ENCODE peak calls at places on chromosomes 1 and 21, in seven cellular contexts. E, V, G, F, T, C and S are unnamed samples.

GRCh38 chr1:182955596-182956588 is 2.9 kb upstream of the SHCBP1L start:
- DNase-seq in E (no peak), V (no peak), G (no peak), F (peak), T (no peak), C (peak), S (no peak)

GRCh38 chr1:43824795-43825194 is 108.8 kb upstream of the ARTN start:
- DNase-seq in E (no peak), V (no peak), G (no peak), F (no peak), T (no peak), C (no peak), S (no peak)

GRCh38 chr1:12184008-12184681 is 17.4 kb downstream of the TNFRSF1B start:
- DNase-seq in E (peak), V (no peak), G (peak), F (peak), T (peak), C (peak), S (no peak)

GRCh38 chr21:33490991-33491372 is 534 bp downstream of the DNAJC28 start:
- DNase-seq in E (no peak), V (peak), G (no peak), F (no peak), T (no peak), C (no peak), S (no peak)

GRCh38 chr21:34123609-34124008 is 50.2 kb downstream of the MRPS6 start:
- DNase-seq in E (no peak), V (no peak), G (no peak), F (no peak), T (no peak), C (no peak), S (no peak)

GRCh38 chr1:185804608-185805007 is 70.4 kb downstream of the HMCN1 start:
- DNase-seq in E (no peak), V (no peak), G (no peak), F (no peak), T (no peak), C (no peak), S (no peak)

GRCh38 chr1:17239420-17239819 is 9.5 kb upstream of the PADI3 start:
- DNase-seq in E (peak), V (peak), G (no peak), F (peak), T (peak), C (peak), S (peak)

GRCh38 chr1:19368050-19368449 is 55.9 kb downstream of the SLC66A1 start:
- DNase-seq in E (no peak), V (no peak), G (no peak), F (no peak), T (no peak), C (no peak), S (no peak)

GRCh38 chr1:173477286-173478098 is at the start of gene PRDX6:
- DNase-seq in E (peak), V (no peak), G (no peak), F (peak), T (peak), C (peak), S (no peak)

GRCh38 chr21:29022141-29022540 is 2.3 kb upstream of the USP16 start:
- DNase-seq in E (no peak), V (no peak), G (no peak), F (no peak), T (no peak), C (no peak), S (no peak)

GRCh38 chr1:109112056-109112651 is 1.8 kb upstream of the ELAPOR1 start:
- DNase-seq in E (no peak), V (no peak), G (no peak), F (peak), T (no peak), C (no peak), S (peak)

GRCh38 chr1:158819461-158820443 is 11.4 kb upstream of the MNDA start:
- DNase-seq in E (no peak), V (no peak), G (no peak), F (peak), T (no peak), C (no peak), S (no peak)

GRCh38 chr1:1434131-1434811 is 1.2 kb upstream of the VWA1 start:
- DNase-seq in E (peak), V (peak), G (peak), F (no peak), T (peak), C (no peak), S (peak)